ENCODE peak calls at places on chromosomes 5 and 9, in ten cellular contexts. H is SW 1271; W is activated effector memory CD4-positive, alpha-beta T cell treated with Interleukin-2 at 50 U/mL for 16 hours; L is fibroblast of pulmonary artery; U is choroid plexus epithelial cell; J is T-helper 9 cell; G is nucleus accumbens; M is NCI-H1092 treated with DMSO at 0.1 percent for 48 hours; P is activated CD8-positive, alpha-beta T cell treated with anti-CD3 and anti-CD28 coated beads for 36 hours; I is activated T-cell treated with anti-CD3 and anti-CD28 coated beads, Interleukin-2, amount 50 U/mL, for 72 hours. C is an unnamed sample.

GRCh38 chr9:129111762-129112151 is 542 bp downstream of the PTPA start:
- DNase-seq in H (peak), L (peak), P (peak), M (peak), W (no peak), I (peak), J (no peak), U (peak), G (no peak), C (peak)

GRCh38 chr9:6150483-6150882 is 65.1 kb upstream of the IL33 start:
- DNase-seq in W (no peak), G (no peak), P (no peak), H (no peak), L (no peak), M (peak), I (no peak), J (no peak), U (no peak), C (no peak)

GRCh38 chr5:128649183-128649582 is 111.1 kb upstream of the FBN2 start:
- DNase-seq in P (no peak), H (no peak), J (no peak), I (no peak), L (peak), U (peak), G (no peak), M (no peak), W (no peak), C (no peak)

GRCh38 chr5:120644516-120644915 is 180.4 kb downstream of the PRR16 start:
- DNase-seq in P (no peak), W (no peak), M (no peak), J (no peak), G (no peak), H (no peak), U (peak), I (no peak), L (peak), C (no peak)

GRCh38 chr9:98162638-98163037 is 29.8 kb downstream of the CORO2A start:
- DNase-seq in L (no peak), J (no peak), P (no peak), I (no peak), H (no peak), G (no peak), U (no peak), M (no peak), W (no peak), C (no peak)

GRCh38 chr5:73770601-73771025 is 144.6 kb downstream of the ARHGEF28 start:
- DNase-seq in P (no peak), H (no peak), J (no peak), M (peak), W (no peak), U (peak), I (no peak), L (no peak), G (no peak), C (no peak)

GRCh38 chr5:88925692-88926490 is 42.9 kb upstream of the MEF2C start:
- DNase-seq in I (no peak), G (no peak), H (no peak), P (no peak), L (no peak), M (no peak), W (no peak), J (no peak), U (peak), C (no peak)

GRCh38 chr9:15276328-15276969 is 30.6 kb downstream of the TTC39B start:
- DNase-seq in U (no peak), I (no peak), M (no peak), W (no peak), G (no peak), H (no peak), L (no peak), P (no peak), J (no peak), C (no peak)

GRCh38 chr5:41519801-41520200 is 9.4 kb upstream of the PLCXD3 start:
- DNase-seq in P (no peak), W (no peak), I (no peak), L (peak), H (peak), G (no peak), J (no peak), U (peak), M (no peak), C (no peak)

GRCh38 chr5:32225445-32225844 is 51.3 kb upstream of the GOLPH3 start:
- DNase-seq in G (no peak), W (no peak), M (no peak), L (peak), I (no peak), U (peak), H (no peak), P (no peak), J (no peak), C (no peak)

GRCh38 chr5:168128556-168128955 is 162.9 kb upstream of the WWC1 start:
- DNase-seq in L (no peak), I (no peak), M (peak), H (no peak), U (no peak), P (no peak), G (no peak), J (no peak), W (no peak), C (no peak)

GRCh38 chr9:38092200-38092524 is 23.1 kb upstream of the SHB start:
- DNase-seq in M (no peak), J (no peak), G (no peak), P (no peak), U (no peak), I (no peak), H (no peak), L (no peak), W (no peak), C (no peak)

GRCh38 chr9:18268381-18268780 is 205.6 kb upstream of the ADAMTSL1 start:
- DNase-seq in I (no peak), U (peak), G (no peak), L (peak), W (no peak), M (no peak), H (peak), P (no peak), J (no peak), C (no peak)

GRCh38 chr5:1106385-1107166 is 5.3 kb downstream of the SLC12A7 start:
- DNase-seq in W (no peak), M (no peak), L (no peak), G (no peak), I (no peak), H (no peak), P (peak), U (no peak), J (no peak), C (no peak)